ENCODE peak calls at places on chromosomes 11 and 22, in six cellular contexts. W is NCI-H510A; B is stimulated activated CD8-positive, alpha-beta memory T cell treated with anti-CD3 and anti-CD28 coated beads, Interleukin-2, amount 100 ng/mL, for 48 hours; O is activated CD4-positive, alpha-beta T cell treated with anti-CD3 and anti-CD28 coated beads, Interleukin-2, amount 50 U/mL, for 4 hours; M is EL; Y is ACHN. Q is an unnamed sample.

GRCh38 chr11:48141475-48142100 is 75.0 kb upstream of the OR4B1 start:
- DNase-seq in W (no peak), B (no peak), O (no peak), M (peak; percentile 8), Y (no peak), Q (peak; percentile 18)

GRCh38 chr11:69669486-69669885 is 5.7 kb downstream of the LTO1 start:
- DNase-seq in W (no peak), B (no peak), O (no peak), M (no peak), Y (no peak), Q (no peak)

GRCh38 chr11:21866781-21867180 is 326.1 kb upstream of the ANO5 start:
- DNase-seq in W (no peak), B (no peak), O (no peak), M (no peak), Y (no peak), Q (no peak)

GRCh38 chr22:46661221-46661851 is 41.1 kb downstream of the GRAMD4 start:
- DNase-seq in W (peak; percentile 79), B (no peak), O (peak; percentile 74), M (peak; percentile 60), Y (peak; percentile 43), Q (peak; percentile 90)

GRCh38 chr22:46612904-46613605 is 7.1 kb upstream of the GRAMD4 start:
- DNase-seq in W (no peak), B (no peak), O (peak; percentile 29), M (no peak), Y (no peak), Q (no peak)

GRCh38 chr11:77215106-77215505 is 86.4 kb downstream of the GDPD4 start:
- DNase-seq in W (no peak), B (no peak), O (no peak), M (no peak), Y (no peak), Q (no peak)

GRCh38 chr11:12174145-12175143 is 64.1 kb downstream of the MICAL2 start:
- DNase-seq in W (no peak), B (no peak), O (no peak), M (peak; percentile 55), Y (no peak), Q (no peak)

GRCh38 chr22:48118654-48119053 is 1356.2 kb downstream of the TBC1D22A start:
- DNase-seq in W (no peak), B (no peak), O (no peak), M (no peak), Y (no peak), Q (no peak)

GRCh38 chr11:19419021-19419750 is 178.4 kb upstream of the E2F8 start:
- DNase-seq in W (no peak), B (no peak), O (no peak), M (peak; percentile 72), Y (no peak), Q (no peak)

GRCh38 chr11:75950141-75950540 is 135.1 kb downstream of the UVRAG start:
- DNase-seq in W (no peak), B (no peak), O (no peak), M (no peak), Y (no peak), Q (no peak)

GRCh38 chr22:50009765-50010675 is 2.5 kb downstream of the IL17REL start:
- DNase-seq in W (no peak), B (no peak), O (no peak), M (no peak), Y (no peak), Q (no peak)

GRCh38 chr11:123479048-123479837 is 49.2 kb downstream of the GRAMD1B start:
- DNase-seq in W (no peak), B (no peak), O (no peak), M (no peak), Y (no peak), Q (no peak)

GRCh38 chr22:45223304-45224117 is 17.2 kb downstream of the KIAA0930 start:
- DNase-seq in W (no peak), B (no peak), O (no peak), M (no peak), Y (no peak), Q (peak; percentile 7)

GRCh38 chr22:42688241-42688913 is 32.3 kb downstream of the A4GALT start:
- DNase-seq in W (peak; percentile 10), B (no peak), O (no peak), M (peak; percentile 91), Y (peak; percentile 86), Q (peak; percentile 90)

GRCh38 chr11:75531325-75531724 is 5.6 kb upstream of the GDPD5 start:
- DNase-seq in W (no peak), B (no peak), O (no peak), M (no peak), Y (no peak), Q (no peak)

GRCh38 chr11:8707541-8708270 is 25.1 kb downstream of the RPL27A start:
- DNase-seq in W (no peak), B (no peak), O (no peak), M (no peak), Y (no peak), Q (peak; percentile 89)

GRCh38 chr11:46920709-46921108 is 2.4 kb upstream of the LRP4 start:
- DNase-seq in W (no peak), B (no peak), O (no peak), M (peak; percentile 97), Y (peak; percentile 97), Q (peak; percentile 63)

GRCh38 chr11:18581825-18582224 is 6.7 kb downstream of the UEVLD start:
- DNase-seq in W (no peak), B (no peak), O (no peak), M (no peak), Y (no peak), Q (no peak)

GRCh38 chr22:43500792-43501785 is 89.3 kb downstream of the MPPED1 start:
- DNase-seq in W (no peak), B (no peak), O (no peak), M (no peak), Y (no peak), Q (no peak)

GRCh38 chr22:40975346-40975745 is 24.2 kb downstream of the RBX1 start:
- DNase-seq in W (no peak), B (no peak), O (no peak), M (no peak), Y (no peak), Q (no peak)

GRCh38 chr11:70281114-70281729 is 10.7 kb downstream of the PPFIA1 start:
- DNase-seq in W (no peak), B (no peak), O (no peak), M (peak; percentile 65), Y (no peak), Q (peak; percentile 79)